ENCODE peak calls at places on chromosome 21, in four cellular contexts. One of them, this sample, is unnamed.

GRCh38 chr21:41374867-41375533 is 13.2 kb downstream of the MX2 start:
- DNase-seq in HL-60: no peak
- DNase-seq in K562: no peak
- DNase-seq in GM12878: no peak
- DNase-seq in this sample: no peak

GRCh38 chr21:41948901-41949300 is 4.9 kb downstream of the C2CD2 start:
- DNase-seq in K562: no peak
- DNase-seq in GM12878: no peak
- DNase-seq in HL-60: no peak
- DNase-seq in this sample: no peak

GRCh38 chr21:37587635-37588177 is 221.1 kb downstream of the DYRK1A start:
- DNase-seq in HL-60: no peak
- DNase-seq in K562: no peak
- DNase-seq in GM12878: no peak
- DNase-seq in this sample: no peak

GRCh38 chr21:41916888-41917433 is 36.9 kb downstream of the C2CD2 start:
- DNase-seq in HL-60: no peak
- DNase-seq in GM12878: no peak
- DNase-seq in K562: no peak
- DNase-seq in this sample: no peak

GRCh38 chr21:25133939-25134338 is 473.3 kb downstream of the MRPL39 start:
- DNase-seq in GM12878: no peak
- DNase-seq in K562: no peak
- DNase-seq in HL-60: no peak
- DNase-seq in this sample: no peak

GRCh38 chr21:35503646-35504045 is 454.5 kb upstream of the RUNX1 start:
- DNase-seq in K562: no peak
- DNase-seq in GM12878: no peak
- DNase-seq in HL-60: no peak
- DNase-seq in this sample: no peak

GRCh38 chr21:37450385-37451044 is 83.9 kb downstream of the DYRK1A start:
- DNase-seq in HL-60: no peak
- DNase-seq in K562: peak; percentile 61
- DNase-seq in GM12878: no peak
- DNase-seq in this sample: no peak

GRCh38 chr21:35309316-35309715 is 260.2 kb upstream of the RUNX1 start:
- DNase-seq in HL-60: no peak
- DNase-seq in K562: no peak
- DNase-seq in GM12878: no peak
- DNase-seq in this sample: no peak

GRCh38 chr21:44984792-44985440 is 45.1 kb downstream of the SLX9 start:
- DNase-seq in K562: no peak
- DNase-seq in GM12878: no peak
- DNase-seq in HL-60: no peak
- DNase-seq in this sample: no peak

GRCh38 chr21:44983421-44984206 is 43.8 kb downstream of the SLX9 start:
- DNase-seq in K562: no peak
- DNase-seq in GM12878: no peak
- DNase-seq in HL-60: no peak
- DNase-seq in this sample: no peak

GRCh38 chr21:44980562-44981489 is 41.0 kb downstream of the SLX9 start:
- DNase-seq in K562: no peak
- DNase-seq in HL-60: no peak
- DNase-seq in GM12878: no peak
- DNase-seq in this sample: no peak

GRCh38 chr21:44984428-44984791 is 44.6 kb downstream of the SLX9 start:
- DNase-seq in HL-60: no peak
- DNase-seq in GM12878: no peak
- DNase-seq in K562: no peak
- DNase-seq in this sample: no peak

GRCh38 chr21:44982558-44983244 is 42.9 kb downstream of the SLX9 start:
- DNase-seq in HL-60: no peak
- DNase-seq in K562: no peak
- DNase-seq in GM12878: no peak
- DNase-seq in this sample: no peak
- TF ChIP-seq POLR2AphosphoS5 in HL-60: no peak
- TF ChIP-seq POLR2AphosphoS5 in K562: no peak
- TF ChIP-seq POLR2AphosphoS5 in GM12878: no peak
- TF ChIP-seq POLR2AphosphoS5 in this sample: no peak

DNA sequence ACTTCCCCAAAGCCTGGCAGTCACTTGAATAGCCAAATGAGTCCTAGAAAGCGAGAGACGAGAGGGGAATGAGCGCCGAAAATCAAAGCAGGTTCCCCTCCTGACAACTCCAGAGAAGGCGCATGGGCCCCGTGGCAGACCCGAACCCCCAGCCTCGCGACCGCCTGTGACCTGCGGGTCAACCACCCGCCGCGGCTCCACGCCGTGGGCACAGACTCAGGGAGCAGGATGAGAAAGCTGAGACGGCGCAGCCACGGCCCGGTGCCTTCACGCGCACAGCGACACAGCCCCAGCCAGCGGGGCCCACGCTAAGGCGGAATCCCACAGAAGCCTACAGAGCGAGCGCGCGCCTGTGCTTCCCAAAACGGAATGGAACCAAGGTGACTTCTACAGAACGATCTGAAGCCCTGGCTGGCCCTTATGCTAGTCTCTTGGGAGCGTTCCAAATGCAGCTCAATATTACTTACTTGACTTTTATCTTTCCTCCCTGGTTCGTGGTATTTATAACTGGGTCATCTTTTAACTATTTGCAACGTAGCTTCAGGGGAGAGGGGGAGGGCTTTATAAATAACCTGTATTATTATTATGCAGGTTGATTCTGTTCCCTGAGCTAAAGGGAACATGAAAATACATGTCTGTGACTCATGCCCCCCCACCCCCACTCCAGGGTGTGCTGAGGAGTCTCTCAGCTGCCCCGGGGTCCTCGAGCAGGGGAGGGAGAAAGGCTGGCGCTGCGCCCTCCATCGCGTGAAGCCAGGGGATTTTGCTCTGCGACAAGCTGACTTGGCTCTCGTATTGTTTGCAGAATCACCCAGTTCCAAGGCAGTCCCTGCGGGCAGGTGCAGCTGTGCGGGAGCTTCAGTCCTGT is 1.7 kb downstream of the TSPEAR start:
- DNase-seq in HL-60: no peak
- DNase-seq in K562: no peak
- DNase-seq in GM12878: no peak
- DNase-seq in this sample: no peak
- TF ChIP-seq SPI1 in HL-60: no peak
- TF ChIP-seq SPI1 in K562: no peak
- TF ChIP-seq SPI1 in GM12878: no peak
- TF ChIP-seq SPI1 in this sample: no peak

GRCh38 chr21:43864313-43864805 is 664 bp upstream of the AGPAT3 start:
- DNase-seq in K562: peak; percentile 67
- DNase-seq in GM12878: no peak
- DNase-seq in HL-60: peak; percentile 31
- DNase-seq in this sample: peak; percentile 39
- TF ChIP-seq POLR2AphosphoS5 in K562: no peak
- TF ChIP-seq POLR2AphosphoS5 in GM12878: no peak
- TF ChIP-seq POLR2AphosphoS5 in HL-60: peak; percentile 66
- TF ChIP-seq POLR2AphosphoS5 in this sample: no peak

DNA sequence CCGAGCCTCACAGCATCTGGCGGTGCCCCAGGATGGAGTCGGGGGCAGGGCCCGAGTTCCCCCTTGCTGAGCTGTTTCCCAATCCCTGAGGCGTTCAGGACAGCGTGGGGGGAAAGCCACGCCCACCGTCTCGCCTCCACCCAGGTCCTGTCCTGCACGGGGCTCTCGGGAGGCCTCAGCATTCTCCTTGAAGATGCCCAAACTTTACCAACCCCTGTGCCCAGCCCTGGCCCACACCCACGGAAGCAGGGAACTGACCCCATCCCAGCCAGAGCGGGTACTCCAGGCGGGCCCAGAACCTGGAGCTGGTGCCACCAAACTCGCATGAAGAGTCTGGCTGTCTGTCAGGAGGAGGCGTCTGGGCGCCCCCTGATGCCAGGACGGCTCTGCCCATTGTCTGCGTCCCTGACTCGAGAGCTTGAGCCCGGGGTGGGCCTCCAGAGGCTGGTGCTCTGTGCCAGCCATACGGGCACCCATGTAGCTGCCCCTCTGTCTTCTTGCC is 35.3 kb upstream of the POFUT2 start:
- DNase-seq in K562: no peak
- DNase-seq in HL-60: no peak
- DNase-seq in GM12878: no peak
- DNase-seq in this sample: no peak
- TF ChIP-seq SPI1 in K562: no peak
- TF ChIP-seq SPI1 in HL-60: no peak
- TF ChIP-seq SPI1 in GM12878: no peak
- TF ChIP-seq SPI1 in this sample: no peak

DNA sequence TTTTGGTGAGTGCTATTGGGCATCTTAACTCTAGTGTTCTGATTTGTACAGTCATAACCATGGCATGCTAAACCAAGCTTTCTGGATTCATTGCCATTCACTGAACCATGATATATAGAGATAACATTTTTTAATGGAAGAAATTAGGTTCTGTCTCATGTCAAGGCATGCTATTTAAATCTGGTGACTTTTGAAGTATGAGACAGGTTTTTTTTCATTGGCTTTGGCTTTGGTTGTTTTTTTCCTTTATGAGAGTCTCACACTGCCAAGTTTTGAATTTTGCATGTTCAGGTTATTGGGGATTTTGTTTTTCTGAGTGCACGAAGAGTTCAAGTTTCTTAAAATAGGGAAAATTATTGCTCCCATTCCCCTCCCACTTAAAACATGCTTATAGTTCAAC is 141.3 kb upstream of the ADAMTS5 start:
- DNase-seq in GM12878: no peak
- DNase-seq in K562: no peak
- DNase-seq in HL-60: no peak
- DNase-seq in this sample: no peak
- TF ChIP-seq POLR2AphosphoS5 in GM12878: no peak
- TF ChIP-seq POLR2AphosphoS5 in K562: no peak
- TF ChIP-seq POLR2AphosphoS5 in HL-60: no peak
- TF ChIP-seq POLR2AphosphoS5 in this sample: no peak

GRCh38 chr21:43274946-43275310 is 106.1 kb downstream of the CRYAA start:
- DNase-seq in HL-60: no peak
- DNase-seq in K562: no peak
- DNase-seq in GM12878: no peak
- DNase-seq in this sample: no peak

GRCh38 chr21:43272591-43272990 is 103.8 kb downstream of the CRYAA start:
- DNase-seq in HL-60: no peak
- DNase-seq in K562: no peak
- DNase-seq in GM12878: no peak
- DNase-seq in this sample: no peak

GRCh38 chr21:43274022-43274945 is 105.5 kb downstream of the CRYAA start:
- DNase-seq in K562: no peak
- DNase-seq in GM12878: no peak
- DNase-seq in HL-60: no peak
- DNase-seq in this sample: no peak

GRCh38 chr21:43273016-43273707 is 104.4 kb downstream of the CRYAA start:
- DNase-seq in GM12878: no peak
- DNase-seq in K562: no peak
- DNase-seq in HL-60: no peak
- DNase-seq in this sample: no peak

GRCh38 chr21:43273708-43274021 is 104.9 kb downstream of the CRYAA start:
- DNase-seq in K562: no peak
- DNase-seq in HL-60: no peak
- DNase-seq in GM12878: no peak
- DNase-seq in this sample: no peak
- TF ChIP-seq SPI1 in K562: no peak
- TF ChIP-seq SPI1 in HL-60: no peak
- TF ChIP-seq SPI1 in GM12878: no peak
- TF ChIP-seq SPI1 in this sample: no peak

GRCh38 chr21:38930065-38930464 is 124.3 kb downstream of the ETS2 start:
- DNase-seq in HL-60: peak; percentile 30
- DNase-seq in K562: no peak
- DNase-seq in GM12878: no peak
- DNase-seq in this sample: no peak

GRCh38 chr21:38929652-38930051 is 123.9 kb downstream of the ETS2 start:
- DNase-seq in K562: no peak
- DNase-seq in GM12878: no peak
- DNase-seq in HL-60: no peak
- DNase-seq in this sample: no peak

GRCh38 chr21:38933731-38934130 is 128.0 kb downstream of the ETS2 start:
- DNase-seq in GM12878: no peak
- DNase-seq in HL-60: no peak
- DNase-seq in K562: no peak
- DNase-seq in this sample: no peak

GRCh38 chr21:38929137-38929536 is 123.4 kb downstream of the ETS2 start:
- DNase-seq in K562: no peak
- DNase-seq in GM12878: no peak
- DNase-seq in HL-60: peak; percentile 42
- DNase-seq in this sample: no peak

GRCh38 chr21:38930838-38931237 is 125.1 kb downstream of the ETS2 start:
- DNase-seq in GM12878: no peak
- DNase-seq in K562: no peak
- DNase-seq in HL-60: peak; percentile 90
- DNase-seq in this sample: no peak
- TF ChIP-seq POLR2AphosphoS5 in GM12878: no peak
- TF ChIP-seq POLR2AphosphoS5 in K562: no peak
- TF ChIP-seq POLR2AphosphoS5 in HL-60: peak; percentile 74
- TF ChIP-seq POLR2AphosphoS5 in this sample: no peak

GRCh38 chr21:32120231-32120630 is 158.6 kb downstream of the MIS18A start:
- DNase-seq in K562: no peak
- DNase-seq in GM12878: no peak
- DNase-seq in HL-60: no peak
- DNase-seq in this sample: no peak

GRCh38 chr21:32119389-32119788 is 159.5 kb downstream of the MIS18A start:
- DNase-seq in GM12878: no peak
- DNase-seq in HL-60: no peak
- DNase-seq in K562: no peak
- DNase-seq in this sample: no peak

GRCh38 chr21:32122082-32122481 is 156.8 kb downstream of the MIS18A start:
- DNase-seq in K562: no peak
- DNase-seq in GM12878: no peak
- DNase-seq in HL-60: no peak
- DNase-seq in this sample: no peak
- TF ChIP-seq SPI1 in K562: no peak
- TF ChIP-seq SPI1 in GM12878: no peak
- TF ChIP-seq SPI1 in HL-60: no peak
- TF ChIP-seq SPI1 in this sample: no peak

DNA sequence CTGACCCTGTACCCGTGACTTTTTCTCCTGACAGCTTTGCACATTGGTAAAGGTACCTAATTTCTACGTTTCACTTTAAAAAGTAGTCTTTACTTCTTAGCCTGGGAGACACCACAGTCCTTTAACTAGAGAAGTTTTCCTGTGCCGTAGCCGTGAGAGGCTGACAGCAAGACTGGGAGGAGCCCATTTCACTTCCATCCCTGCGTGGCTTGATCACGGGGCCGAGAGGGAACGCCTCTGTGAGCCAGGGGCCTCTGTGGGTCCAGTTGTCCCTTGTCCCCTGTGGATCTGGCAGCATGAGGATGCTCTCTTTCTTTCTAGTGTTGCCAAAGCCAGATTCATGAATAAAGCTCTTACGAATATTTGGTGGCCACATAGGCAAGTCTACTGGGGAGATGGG is 21.6 kb downstream of the PCP4 start:
- DNase-seq in GM12878: no peak
- DNase-seq in K562: no peak
- DNase-seq in HL-60: no peak
- DNase-seq in this sample: no peak
- TF ChIP-seq POLR2AphosphoS5 in GM12878: no peak
- TF ChIP-seq POLR2AphosphoS5 in K562: no peak
- TF ChIP-seq POLR2AphosphoS5 in HL-60: no peak
- TF ChIP-seq POLR2AphosphoS5 in this sample: no peak

This sample was measured in GM12891.